ENCODE peak calls at places on chromosomes 7 and 10, in eight cellular contexts. K is neural progenitor cell, M is fibroblast of pulmonary artery, O is right cardiac atrium, G is K562, T is left ventricle myocardium inferior, V is GM12865, N is body of pancreas. X is an unnamed sample.

GRCh38 chr7:73342645-73343044 is 14.7 kb downstream of the FKBP6 start:
- DNase-seq in K (peak; percentile 71), M (peak; percentile 78), O (no peak), G (no peak), T (no peak), V (no peak), N (peak; percentile 56), X (no peak)

GRCh38 chr7:122460936-122461335 is 156.4 kb upstream of the FEZF1 start:
- DNase-seq in K (no peak), M (no peak), O (no peak), G (no peak), T (no peak), V (no peak), N (no peak), X (no peak)

GRCh38 chr10:114495303-114495702 is 91.0 kb upstream of the AFAP1L2 start:
- DNase-seq in K (no peak), M (no peak), O (no peak), G (no peak), T (no peak), V (no peak), N (no peak), X (no peak)

GRCh38 chr10:96651998-96652431 is 65.2 kb upstream of the TM9SF3 start:
- DNase-seq in K (no peak), M (no peak), O (no peak), G (no peak), T (no peak), V (peak; percentile 84), N (peak; percentile 49), X (no peak)

GRCh38 chr7:42876182-42877068 is 35.4 kb downstream of the C7orf25 start:
- DNase-seq in K (peak; percentile 74), M (peak; percentile 72), O (no peak), G (peak; percentile 64), T (no peak), V (peak; percentile 61), N (peak; percentile 69), X (peak; percentile 80)

GRCh38 chr10:82866424-82867020 is 991.5 kb downstream of the NRG3 start:
- DNase-seq in K (no peak), M (peak; percentile 76), O (no peak), G (no peak), T (no peak), V (no peak), N (no peak), X (no peak)

GRCh38 chr10:7035111-7035761 is 375.6 kb downstream of the SFMBT2 start:
- DNase-seq in K (no peak), M (no peak), O (no peak), G (no peak), T (no peak), V (no peak), N (no peak), X (no peak)

GRCh38 chr7:67696878-67697277 is 700.2 kb downstream of the TYW1 start:
- DNase-seq in K (no peak), M (no peak), O (no peak), G (no peak), T (no peak), V (no peak), N (no peak), X (no peak)

GRCh38 chr7:92634924-92635519 is 44.8 kb upstream of the FAM133B start:
- DNase-seq in K (no peak), M (peak; percentile 76), O (no peak), G (no peak), T (no peak), V (peak; percentile 78), N (no peak), X (peak; percentile 8)

GRCh38 chr10:99711129-99711719 is 20.7 kb downstream of the COX15 start:
- DNase-seq in K (peak; percentile 52), M (peak; percentile 81), O (no peak), G (peak; percentile 42), T (no peak), V (peak; percentile 56), N (peak; percentile 45), X (peak; percentile 42)

GRCh38 chr10:132225073-132225848 is 38.5 kb downstream of the DPYSL4 start:
- DNase-seq in K (no peak), M (no peak), O (no peak), G (no peak), T (no peak), V (no peak), N (no peak), X (no peak)

GRCh38 chr7:65444211-65444842 is 70.7 kb downstream of the ZNF92 start:
- DNase-seq in K (no peak), M (no peak), O (no peak), G (no peak), T (no peak), V (no peak), N (no peak), X (no peak)

GRCh38 chr10:12729885-12730284 is 271.6 kb downstream of the CCDC3 start:
- DNase-seq in K (peak; percentile 65), M (no peak), O (no peak), G (peak; percentile 63), T (no peak), V (no peak), N (no peak), X (peak; percentile 63)

GRCh38 chr7:55132890-55133551 is 114.2 kb downstream of the EGFR start:
- DNase-seq in K (no peak), M (peak; percentile 94), O (no peak), G (no peak), T (no peak), V (no peak), N (peak; percentile 48), X (no peak)

GRCh38 chr10:104639595-104640338 is 1.3 kb upstream of the SORCS3 start:
- DNase-seq in K (peak; percentile 57), M (no peak), O (no peak), G (no peak), T (no peak), V (no peak), N (no peak), X (no peak)

GRCh38 chr10:28991326-28991725 is 297.5 kb upstream of the LYZL1 start:
- DNase-seq in K (peak; percentile 16), M (peak; percentile 39), O (no peak), G (no peak), T (no peak), V (no peak), N (no peak), X (peak; percentile 49)

GRCh38 chr7:127392182-127392565 is 334 bp downstream of the ZNF800 start:
- DNase-seq in K (peak; percentile 78), M (peak; percentile 64), O (no peak), G (peak; percentile 84), T (peak; percentile 59), V (peak; percentile 86), N (peak; percentile 67), X (peak; percentile 13)

GRCh38 chr10:8332730-8333111 is 278.2 kb downstream of the GATA3 start:
- DNase-seq in K (no peak), M (no peak), O (no peak), G (no peak), T (no peak), V (no peak), N (no peak), X (no peak)

GRCh38 chr10:8326702-8327423 is 272.4 kb downstream of the GATA3 start:
- DNase-seq in K (no peak), M (no peak), O (no peak), G (no peak), T (no peak), V (no peak), N (no peak), X (no peak)

GRCh38 chr10:8334631-8335030 is 280.1 kb downstream of the GATA3 start:
- DNase-seq in K (no peak), M (no peak), O (no peak), G (no peak), T (no peak), V (no peak), N (no peak), X (no peak)

GRCh38 chr10:8331896-8332729 is 277.6 kb downstream of the GATA3 start:
- DNase-seq in K (peak; percentile 57), M (peak; percentile 71), O (peak; percentile 22), G (no peak), T (peak; percentile 18), V (peak; percentile 44), N (peak; percentile 41), X (peak; percentile 26)

DNA sequence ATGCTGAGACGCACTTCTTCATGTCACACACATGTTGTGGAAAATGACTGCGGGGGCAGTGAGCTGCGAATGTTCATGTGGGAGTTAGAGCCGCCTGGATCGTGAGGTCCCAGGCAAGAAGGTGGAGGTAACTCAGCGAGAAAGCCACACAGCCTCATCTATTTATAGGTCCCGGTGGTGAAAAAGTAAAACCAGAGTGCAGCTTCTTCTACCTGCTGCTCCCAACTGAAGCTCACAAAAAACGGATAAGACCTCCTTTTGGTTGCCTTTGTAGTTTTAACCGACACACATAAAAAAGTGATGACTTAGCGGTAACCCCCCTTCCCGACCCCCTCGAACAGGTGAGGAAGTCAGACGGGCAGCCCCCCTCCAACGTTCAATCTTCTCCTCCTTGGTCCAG is 276.9 kb downstream of the GATA3 start:
- DNase-seq in K (no peak), M (no peak), O (no peak), G (no peak), T (no peak), V (no peak), N (no peak), X (no peak)
- H3K4me3 ChIP-seq in K (no peak overlapping the region), M (no peak overlapping the region), O (no peak overlapping the region), G (no peak overlapping the region), T (no peak overlapping the region), V (no peak overlapping the region), N (no peak overlapping the region), X (no peak overlapping the region)

DNA sequence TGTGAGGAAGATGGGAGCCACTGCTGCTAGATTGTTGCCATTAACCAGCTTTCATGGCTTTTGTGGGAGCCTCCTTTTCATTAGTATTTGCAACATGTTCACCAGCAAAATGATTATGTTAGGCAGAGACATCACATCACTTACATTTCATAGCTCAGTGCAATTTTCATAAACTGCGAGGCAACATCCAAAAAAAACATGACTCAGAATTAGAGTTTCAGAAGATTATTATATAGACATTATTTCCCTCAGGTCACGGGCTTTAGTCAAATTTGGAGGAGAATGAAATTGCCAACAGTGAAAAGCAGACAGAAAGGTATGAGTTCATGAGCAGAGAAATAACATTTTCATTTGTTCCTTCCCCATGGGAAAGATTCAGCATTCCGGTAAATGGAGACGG is 573.1 kb downstream of the AUTS2 start:
- DNase-seq in K (no peak), M (no peak), O (no peak), G (no peak), T (no peak), V (no peak), N (no peak), X (no peak)
- H3K4me3 ChIP-seq in K (no peak overlapping the region), M (no peak overlapping the region), O (no peak overlapping the region), G (no peak overlapping the region), T (no peak overlapping the region), V (no peak overlapping the region), N (no peak overlapping the region), X (no peak overlapping the region)

DNA sequence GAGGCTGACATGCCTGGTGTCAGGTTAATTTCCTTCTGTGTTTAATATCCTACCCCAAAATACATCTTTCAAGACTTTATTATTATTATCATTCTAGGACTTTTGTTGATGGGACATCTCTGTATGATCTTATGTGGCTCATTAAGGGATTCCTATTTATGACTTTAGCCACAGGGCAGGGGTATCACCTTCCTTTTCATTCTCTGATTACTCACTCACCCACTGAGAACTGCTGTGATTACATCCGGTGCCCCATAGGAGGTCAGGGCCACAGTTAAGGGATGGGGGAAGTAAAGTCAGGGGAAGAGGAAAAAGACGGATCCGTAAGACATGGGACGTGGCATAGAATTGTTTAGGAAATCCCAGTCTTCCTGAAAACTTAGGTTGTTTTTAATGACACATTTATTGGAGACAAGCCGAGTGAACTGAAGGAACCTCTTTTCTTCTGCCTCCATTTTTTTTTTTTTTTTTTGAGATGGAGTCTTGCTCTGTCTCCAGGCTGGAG is 61.0 kb upstream of the PITRM1 start:
- DNase-seq in K (no peak), M (no peak), O (no peak), G (no peak), T (no peak), V (no peak), N (no peak), X (no peak)
- H3K4me3 ChIP-seq in K (no peak overlapping the region), M (no peak overlapping the region), O (no peak overlapping the region), G (no peak overlapping the region), T (no peak overlapping the region), V (no peak overlapping the region), N (no peak overlapping the region), X (no peak overlapping the region)

GRCh38 chr7:18414885-18415284 is 80.7 kb upstream of the HDAC9 start:
- DNase-seq in K (peak; percentile 61), M (no peak), O (no peak), G (no peak), T (no peak), V (no peak), N (no peak), X (peak; percentile 62)
- H3K4me3 ChIP-seq in K (peak overlapping the region; percentile 1), M (no peak overlapping the region), O (no peak overlapping the region), G (no peak overlapping the region), T (no peak overlapping the region), V (no peak overlapping the region), N (no peak overlapping the region), X (no peak overlapping the region)